ENCODE peak calls at places on chromosome 12, in four cellular contexts. G is K562, H is WTC11, D is GM12878. U is an unnamed sample.

GRCh38 chr12:124006582-124007170 is 33.7 kb downstream of the ZNF664 start:
- DNase-seq in H (no peak), G (peak), D (no peak), U (no peak)

GRCh38 chr12:112711026-112711425 is 80.5 kb upstream of the RPH3A start:
- DNase-seq in G (no peak), H (no peak), D (no peak), U (no peak)

GRCh38 chr12:113891737-113892520 is 74.2 kb downstream of the RBM19 start:
- DNase-seq in G (no peak), H (no peak), D (no peak), U (no peak)

GRCh38 chr12:13008741-13009380 is 8.8 kb upstream of the HEBP1 start:
- DNase-seq in G (no peak), D (no peak), H (no peak), U (no peak)

GRCh38 chr12:108349245-108349644 is 10.1 kb upstream of the CMKLR1 start:
- DNase-seq in D (no peak), G (no peak), H (no peak), U (no peak)

GRCh38 chr12:113180333-113180732 is 4.9 kb downstream of the DDX54 start:
- DNase-seq in D (no peak), H (no peak), G (no peak), U (no peak)

GRCh38 chr12:12562585-12563245 is at the start of gene DUSP16:
- DNase-seq in D (peak), H (peak), G (peak), U (peak)

GRCh38 chr12:56836800-56837663 is 73.9 kb downstream of the HSD17B6 start:
- DNase-seq in D (no peak), G (no peak), H (no peak), U (no peak)

GRCh38 chr12:3032770-3033537 is 44.2 kb upstream of the TSPAN9 start:
- DNase-seq in H (no peak), D (no peak), G (no peak), U (no peak)

GRCh38 chr12:53097564-53098353 is at the start of gene IGFBP6:
- DNase-seq in D (no peak), G (peak), H (peak), U (no peak)

GRCh38 chr12:82524636-82525035 is 162.1 kb upstream of the TMTC2 start:
- DNase-seq in G (no peak), H (no peak), D (no peak), U (no peak)

GRCh38 chr12:90622431-90622830 is 332.5 kb downstream of the CCER1 start:
- DNase-seq in G (no peak), H (no peak), D (no peak), U (no peak)

GRCh38 chr12:37565112-37565511 is 751.5 kb upstream of the ALG10B start:
- DNase-seq in G (no peak), H (no peak), D (no peak), U (no peak)

GRCh38 chr12:1855241-1855640 is 34.9 kb downstream of the LRTM2 start:
- DNase-seq in H (no peak), G (no peak), D (no peak), U (no peak)

GRCh38 chr12:26122681-26123481 is 2.0 kb downstream of the BHLHE41 start:
- DNase-seq in D (no peak), H (peak), G (peak), U (no peak)

GRCh38 chr12:57899010-57899662 is 42.2 kb upstream of the ATP23 start:
- DNase-seq in G (no peak), H (no peak), D (peak), U (no peak)

GRCh38 chr12:18658829-18659228 is 79.0 kb downstream of the PLCZ1 start:
- DNase-seq in G (no peak), D (no peak), H (no peak), U (no peak)

GRCh38 chr12:64669270-64669842 is 59.1 kb downstream of the RASSF3 start:
- DNase-seq in G (peak), H (peak), D (peak), U (no peak)

GRCh38 chr12:11658796-11659195 is 9.3 kb downstream of the ETV6 start:
- DNase-seq in G (no peak), H (no peak), D (no peak), U (no peak)

GRCh38 chr12:13348464-13348863 is 151.9 kb downstream of the EMP1 start:
- DNase-seq in D (no peak), G (no peak), H (no peak), U (no peak)

GRCh38 chr12:62602445-62603060 is 135.9 kb downstream of the MON2 start:
- DNase-seq in G (peak), H (peak), D (peak), U (peak)

GRCh38 chr12:126811401-126811800 is 1455.6 kb upstream of the TMEM132C start:
- DNase-seq in G (no peak), H (no peak), D (no peak), U (no peak)

GRCh38 chr12:111406474-111407370 is 999 bp downstream of the SH2B3 start:
- DNase-seq in D (no peak), G (no peak), H (no peak), U (no peak)

GRCh38 chr12:54173906-54174471 is 14.8 kb downstream of the SMUG1 start:
- DNase-seq in G (no peak), D (no peak), H (no peak), U (no peak)

GRCh38 chr12:18612971-18613370 is 124.8 kb downstream of the PLCZ1 start:
- DNase-seq in D (no peak), G (no peak), H (no peak), U (no peak)

GRCh38 chr12:100293017-100293416 is 26.0 kb downstream of the SCYL2 start:
- DNase-seq in G (no peak), D (no peak), H (no peak), U (no peak)

GRCh38 chr12:10381912-10382628 is 7.8 kb downstream of the KLRK1 start:
- DNase-seq in G (no peak), H (no peak), D (no peak), U (no peak)

GRCh38 chr12:45729233-45730115 is at the start of gene ARID2:
- DNase-seq in H (peak), D (no peak), G (peak), U (peak)

GRCh38 chr12:96028538-96028937 is 6.8 kb downstream of the LTA4H start:
- DNase-seq in D (no peak), H (no peak), G (no peak), U (no peak)

GRCh38 chr12:27866382-27867101 is 86.5 kb upstream of the MANSC4 start:
- DNase-seq in H (no peak), G (peak), D (no peak), U (no peak)

GRCh38 chr12:54463484-54463883 is 9.9 kb downstream of the GTSF1 start:
- DNase-seq in H (no peak), D (no peak), G (no peak), U (no peak)

GRCh38 chr12:109492371-109492770 is 14.9 kb downstream of the UBE3B start:
- DNase-seq in H (no peak), G (no peak), D (no peak), U (no peak)

GRCh38 chr12:109489016-109489954 is 11.9 kb downstream of the UBE3B start:
- DNase-seq in G (no peak), D (no peak), H (no peak), U (no peak)

GRCh38 chr12:109491671-109492070 is 14.2 kb downstream of the UBE3B start:
- DNase-seq in D (no peak), H (no peak), G (no peak), U (no peak)

GRCh38 chr12:109488051-109488665 is 10.7 kb downstream of the UBE3B start:
- DNase-seq in G (no peak), H (no peak), D (no peak), U (no peak)

GRCh38 chr12:109489955-109490565 is 12.6 kb downstream of the UBE3B start:
- DNase-seq in H (no peak), D (no peak), G (no peak), U (no peak)
- TF ChIP-seq ATF2 in H (no peak), D (no peak), G (no peak), U (no peak)

GRCh38 chr12:77190022-77190421 is 124.7 kb upstream of the E2F7 start:
- DNase-seq in D (no peak), H (no peak), G (no peak), U (no peak)
- TF ChIP-seq ATF2 in D (no peak), H (no peak), G (no peak), U (no peak)

GRCh38 chr12:68733661-68734071 is 12.3 kb upstream of the SLC35E3 start:
- DNase-seq in D (no peak), G (no peak), H (no peak), U (no peak)
- TF ChIP-seq ATF2 in D (no peak), G (no peak), H (no peak), U (no peak)

DNA sequence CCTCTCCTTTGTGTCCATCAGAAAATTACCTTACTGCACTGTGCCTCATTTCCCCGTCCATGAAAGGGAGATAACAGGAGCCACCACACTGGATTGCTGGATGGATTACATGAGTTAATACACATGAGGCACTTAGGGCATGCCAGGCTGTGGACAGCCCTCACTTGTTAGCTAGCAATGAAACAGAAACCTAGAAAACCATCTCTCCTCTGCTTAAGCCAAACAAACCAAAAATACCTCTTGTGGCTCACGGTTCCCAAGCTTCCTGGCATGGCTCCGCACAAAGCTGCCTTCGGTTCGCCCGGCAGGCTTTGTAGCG is 660 bp upstream of the HCFC2 start:
- DNase-seq in G (peak), D (peak), H (no peak), U (no peak)
- TF ChIP-seq ATF2 in G (no peak), D (no peak), H (no peak), U (no peak)

GRCh38 chr12:109696485-109697269 is 16.9 kb upstream of the FAM222A start:
- DNase-seq in H (no peak), G (peak), D (no peak), U (no peak)
- TF ChIP-seq ATF2 in H (no peak), G (no peak), D (no peak), U (no peak)

GRCh38 chr12:131115766-131116165 is 162.1 kb downstream of the ADGRD1 start:
- DNase-seq in D (no peak), H (no peak), G (no peak), U (no peak)
- TF ChIP-seq ATF2 in D (no peak), H (no peak), G (no peak), U (no peak)

DNA sequence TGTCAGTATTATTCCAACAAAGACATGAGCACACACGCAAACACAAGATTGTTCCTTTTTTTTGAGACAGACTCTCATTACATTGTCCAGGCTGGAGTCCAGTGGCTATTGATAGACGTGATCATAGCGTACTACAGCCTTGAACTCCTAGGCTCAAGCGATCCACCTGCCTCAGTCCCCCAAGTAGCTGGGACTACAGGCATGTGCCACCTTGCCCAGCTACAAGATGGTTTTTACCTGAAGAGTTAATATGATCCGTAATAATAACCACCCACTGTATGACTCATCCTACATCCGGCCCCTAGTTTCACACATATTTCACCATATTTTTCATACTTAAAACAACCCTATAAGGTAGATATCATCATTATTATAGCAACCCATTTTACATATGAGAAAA is 26.8 kb downstream of the BCAT1 start:
- DNase-seq in D (no peak), H (no peak), G (no peak), U (no peak)
- TF ChIP-seq ATF2 in D (no peak), H (no peak), G (no peak), U (no peak)

DNA sequence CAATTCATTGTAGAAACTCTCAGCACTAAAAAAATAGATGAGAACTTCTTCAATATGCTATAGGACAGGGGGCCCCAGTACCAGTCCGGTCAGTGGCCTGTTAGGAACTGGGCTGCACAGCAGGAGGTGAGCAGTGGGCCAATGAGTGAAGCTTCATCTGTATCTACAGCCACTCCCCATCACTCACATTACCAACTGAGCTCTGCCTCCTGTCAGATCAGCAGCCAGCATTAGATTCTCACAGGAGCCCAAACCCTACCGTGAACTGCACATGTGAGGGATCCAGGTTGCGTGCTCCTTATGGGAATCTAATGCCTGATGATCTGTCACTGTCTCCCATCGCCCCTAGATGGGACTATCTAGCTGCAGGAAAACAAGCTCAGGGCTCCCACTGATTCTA is 15.7 kb upstream of the ANO2 start:
- DNase-seq in G (no peak), H (peak), D (no peak), U (no peak)
- TF ChIP-seq ATF2 in G (no peak), H (no peak), D (no peak), U (no peak)

GRCh38 chr12:66077542-66077941 is 53.0 kb downstream of the LLPH start:
- DNase-seq in G (no peak), D (no peak), H (no peak), U (no peak)

GRCh38 chr12:66072566-66072965 is 58.0 kb downstream of the LLPH start:
- DNase-seq in G (no peak), H (no peak), D (peak), U (no peak)

GRCh38 chr12:66071556-66071955 is 59.0 kb downstream of the LLPH start:
- DNase-seq in G (no peak), H (no peak), D (no peak), U (no peak)

GRCh38 chr12:66072135-66072534 is 58.4 kb downstream of the LLPH start:
- DNase-seq in H (no peak), G (no peak), D (no peak), U (no peak)

DNA sequence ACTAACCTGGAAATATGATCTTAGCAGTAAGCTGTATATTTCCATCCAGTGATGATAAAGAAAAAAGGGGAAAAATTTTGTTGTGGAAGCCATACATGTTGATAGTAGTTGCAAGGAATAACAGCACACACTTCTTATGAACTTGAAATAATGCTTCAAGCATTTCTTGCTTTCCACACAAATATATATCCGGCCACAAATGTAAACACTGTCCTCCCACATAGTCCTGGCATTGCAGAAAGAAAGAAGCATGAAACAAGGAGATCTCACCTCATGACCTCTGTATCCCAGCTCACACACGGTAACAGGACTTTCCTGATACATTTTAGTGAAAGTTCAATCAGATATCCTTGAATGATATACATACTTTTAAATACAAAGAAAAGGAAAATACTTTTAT is 56.0 kb downstream of the LLPH start:
- DNase-seq in D (no peak), H (no peak), G (no peak), U (no peak)
- TF ChIP-seq ATF2 in D (no peak), H (no peak), G (no peak), U (no peak)

U was measured in H1.